ENCODE peak calls at places on chromosomes 12 and 14, in five cellular contexts. Q is activated naive CD4-positive, alpha-beta T cell treated with Interleukin-2 at 50 U/mL for 16 hours; O is stimulated activated effector memory CD8-positive, alpha-beta T cell treated with anti-CD3 and anti-CD28 coated beads, Interleukin-12 subunit alpha, Interleukin-12 subunit beta, amount 100 ng/mL, for 72 hours; H is Right ventricle myocardium inferior; J is AG10803. S is an unnamed sample.

GRCh38 chr12:3083949-3084348 is 6.8 kb downstream of the TSPAN9 start:
- DNase-seq in H (peak), O (no peak), Q (no peak), J (no peak), S (no peak)

GRCh38 chr14:30194769-30195168 is 267.1 kb upstream of the PRKD1 start:
- DNase-seq in Q (no peak), H (no peak), J (peak), O (no peak), S (no peak)

GRCh38 chr14:96126783-96127271 is 77.8 kb upstream of the BDKRB2 start:
- DNase-seq in H (no peak), Q (no peak), J (no peak), O (no peak), S (no peak)

GRCh38 chr14:32650030-32650429 is 288.6 kb upstream of the NPAS3 start:
- DNase-seq in Q (no peak), O (no peak), J (no peak), H (peak), S (no peak)

GRCh38 chr14:44979740-44980346 is 17.9 kb downstream of the TOGARAM1 start:
- DNase-seq in H (no peak), Q (no peak), J (no peak), O (no peak), S (no peak)

GRCh38 chr12:58387199-58387598 is 445.8 kb downstream of the ATP23 start:
- DNase-seq in O (no peak), Q (no peak), H (no peak), J (peak), S (no peak)

GRCh38 chr12:122072031-122072970 is 6.3 kb upstream of the MLXIP start:
- DNase-seq in J (peak), Q (no peak), H (peak), O (no peak), S (no peak)

GRCh38 chr14:105944632-105945610 is 418.5 kb downstream of the TMEM121 start:
- DNase-seq in H (no peak), Q (peak), J (no peak), O (peak), S (no peak)

GRCh38 chr12:41772478-41772877 is 372.2 kb downstream of the GXYLT1 start:
- DNase-seq in H (no peak), Q (no peak), J (no peak), O (no peak), S (no peak)

GRCh38 chr14:50139192-50139591 is 22.8 kb upstream of the VCPKMT start:
- DNase-seq in H (no peak), J (peak), Q (no peak), O (no peak), S (no peak)

GRCh38 chr14:30971586-30971985 is 53.9 kb upstream of the AP4S1 start:
- DNase-seq in H (no peak), Q (no peak), O (no peak), J (no peak), S (no peak)

GRCh38 chr14:76929927-76930326 is 98.6 kb downstream of the IRF2BPL start:
- DNase-seq in Q (peak), H (no peak), J (peak), O (peak), S (no peak)

GRCh38 chr12:28240853-28241252 is 50.6 kb downstream of the CCDC91 start:
- DNase-seq in Q (no peak), H (no peak), J (no peak), O (no peak), S (no peak)

GRCh38 chr14:89909586-89909985 is 44.9 kb downstream of the EFCAB11 start:
- DNase-seq in Q (no peak), O (no peak), J (no peak), H (no peak), S (no peak)

GRCh38 chr14:69133206-69134125 is 19.5 kb downstream of the DCAF5 start:
- DNase-seq in J (peak), H (no peak), O (no peak), Q (no peak), S (no peak)

GRCh38 chr14:59360923-59361794 is 104.0 kb downstream of the GPR135 start:
- DNase-seq in J (peak), O (no peak), Q (no peak), H (peak), S (no peak)

GRCh38 chr12:12839886-12840285 is 26.7 kb downstream of the DDX47 start:
- DNase-seq in H (no peak), J (peak), O (no peak), Q (no peak), S (no peak)

S was measured in GM12891.